ENCODE peak calls at places on chromosome X, in ten cellular contexts. K is dorsolateral prefrontal cortex; Q is GM13976; Z is astrocyte of the spinal cord; N is activated gamma-delta T cell treated with Interleukin-2 at 50 U/mL for 16 hours; H is stimulated activated CD8-positive, alpha-beta memory T cell treated with anti-CD3 and anti-CD28 coated beads, Interleukin-15, amount 100 ng/mL, for 4 hours; L is ecto neural progenitor cell; W is RPMI7951; F is ELR; A is effector memory CD8-positive, alpha-beta T cell. O is an unnamed sample.

GRCh38 chrX:74923942-74924448 is 1.3 kb downstream of the NEXMIF start:
- DNase-seq in Q (peak), N (no peak), W (no peak), A (no peak), K (no peak), F (no peak), L (peak), H (no peak), Z (no peak), O (peak)

GRCh38 chrX:16476692-16477091 is 173.3 kb upstream of the S100G start:
- DNase-seq in Q (no peak), A (no peak), K (no peak), L (no peak), W (no peak), N (no peak), Z (no peak), F (no peak), H (no peak), O (no peak)

GRCh38 chrX:73851014-73852009 is 288.3 kb downstream of the CHIC1 start:
- DNase-seq in Q (peak), W (peak), N (peak), F (no peak), H (peak), Z (peak), A (no peak), L (no peak), K (peak), O (no peak)

GRCh38 chrX:71439420-71439819 is 73.3 kb downstream of the TAF1 start:
- DNase-seq in L (no peak), Q (no peak), H (no peak), K (no peak), Z (no peak), A (no peak), F (no peak), W (no peak), N (no peak), O (no peak)

GRCh38 chrX:120753413-120754251 is 122.0 kb downstream of the CT47B1 start:
- DNase-seq in Z (no peak), W (no peak), N (no peak), A (no peak), K (no peak), L (no peak), F (no peak), H (no peak), Q (no peak), O (no peak)

GRCh38 chrX:54786972-54787371 is 11.1 kb downstream of the ITIH6 start:
- DNase-seq in F (no peak), W (no peak), Z (no peak), A (peak), H (no peak), N (no peak), Q (no peak), L (peak), K (no peak), O (no peak)

GRCh38 chrX:4110964-4111363 is 397.5 kb upstream of the PRKX start:
- DNase-seq in H (no peak), N (no peak), Q (no peak), F (no peak), Z (no peak), K (no peak), A (no peak), W (no peak), L (no peak), O (no peak)

GRCh38 chrX:51332188-51332942 is at the start of gene NUDT10:
- DNase-seq in K (no peak), Z (peak), W (peak), N (no peak), A (no peak), L (peak), H (no peak), F (peak), Q (peak), O (peak)

GRCh38 chrX:50813843-50814661 is at the start of gene SHROOM4:
- DNase-seq in Q (no peak), A (no peak), F (no peak), Z (peak), L (peak), N (no peak), W (peak), K (peak), H (no peak), O (peak)